ENCODE peak calls at places on chromosomes 7 and 10, in nine cellular contexts. U is HFF-Myc; T is central memory CD4-positive, alpha-beta T cell; W is GM19239; E is SW480; L is cerebellum; A is AML-193; D is cardiac muscle cell; N is naive thymus-derived CD8-positive, alpha-beta T cell. P is an unnamed sample.

GRCh38 chr7:102046373-102047117 is 229.1 kb downstream of the CUX1 start:
- DNase-seq in U (no peak), T (no peak), W (no peak), E (no peak), L (no peak), A (no peak), D (no peak), N (no peak), P (no peak)

GRCh38 chr7:94333810-94334209 is 60.9 kb upstream of the COL1A2 start:
- DNase-seq in U (no peak), T (no peak), W (no peak), E (no peak), L (no peak), A (no peak), D (no peak), N (no peak), P (no peak)

GRCh38 chr7:148721390-148721789 is 22.7 kb downstream of the CUL1 start:
- DNase-seq in U (no peak), T (no peak), W (no peak), E (no peak), L (no peak), A (no peak), D (no peak), N (no peak), P (no peak)

GRCh38 chr7:130989006-130989795 is 255.2 kb upstream of the KLF14 start:
- DNase-seq in U (no peak), T (peak), W (no peak), E (no peak), L (no peak), A (no peak), D (no peak), N (no peak), P (no peak)

GRCh38 chr10:70815504-70816219 is at the start of gene SGPL1:
- DNase-seq in U (peak), T (peak), W (peak), E (peak), L (peak), A (peak), D (peak), N (peak), P (peak)

GRCh38 chr10:23512355-23513058 is 73.6 kb downstream of the OTUD1 start:
- DNase-seq in U (no peak), T (no peak), W (no peak), E (peak), L (no peak), A (peak), D (no peak), N (no peak), P (no peak)

GRCh38 chr10:32417906-32418547 is 27.9 kb upstream of the CCDC7 start:
- DNase-seq in U (peak), T (no peak), W (no peak), E (no peak), L (no peak), A (no peak), D (no peak), N (no peak), P (no peak)

GRCh38 chr7:100563809-100564400 is 9.8 kb downstream of the SAP25 start:
- DNase-seq in U (no peak), T (peak), W (peak), E (peak), L (peak), A (peak), D (peak), N (peak), P (peak)

GRCh38 chr10:5281355-5281754 is 83.4 kb upstream of the UCN3 start:
- DNase-seq in U (no peak), T (no peak), W (no peak), E (no peak), L (no peak), A (no peak), D (no peak), N (no peak), P (no peak)

GRCh38 chr10:58776613-58777318 is 264.1 kb downstream of the BICC1 start:
- DNase-seq in U (no peak), T (no peak), W (no peak), E (no peak), L (no peak), A (no peak), D (no peak), N (no peak), P (no peak)

GRCh38 chr7:77657427-77658331 is 38.6 kb upstream of the RSBN1L start:
- DNase-seq in U (no peak), T (peak), W (peak), E (peak), L (peak), A (peak), D (peak), N (peak), P (peak)

GRCh38 chr10:92855560-92855959 is 7.2 kb downstream of the EXOC6 start:
- DNase-seq in U (no peak), T (no peak), W (no peak), E (no peak), L (no peak), A (no peak), D (no peak), N (no peak), P (no peak)

GRCh38 chr10:126580873-126581647 is 89.4 kb downstream of the C10orf90 start:
- DNase-seq in U (no peak), T (no peak), W (no peak), E (no peak), L (no peak), A (no peak), D (no peak), N (no peak), P (no peak)

GRCh38 chr10:85927952-85928677 is 438.5 kb downstream of the GRID1 start:
- DNase-seq in U (no peak), T (no peak), W (no peak), E (no peak), L (no peak), A (no peak), D (no peak), N (no peak), P (no peak)

GRCh38 chr10:6052247-6053221 is 9.6 kb downstream of the IL2RA start:
- DNase-seq in U (no peak), T (peak), W (no peak), E (peak), L (no peak), A (no peak), D (no peak), N (peak), P (no peak)

GRCh38 chr7:39683216-39683845 is 60.0 kb downstream of the RALA start:
- DNase-seq in U (no peak), T (no peak), W (no peak), E (no peak), L (no peak), A (no peak), D (no peak), N (no peak), P (no peak)

GRCh38 chr10:95818663-95819062 is 62.7 kb downstream of the ENTPD1 start:
- DNase-seq in U (peak), T (no peak), W (no peak), E (peak), L (no peak), A (no peak), D (no peak), N (no peak), P (no peak)

GRCh38 chr10:17026686-17027485 is 102.7 kb downstream of the CUBN start:
- DNase-seq in U (no peak), T (peak), W (no peak), E (no peak), L (no peak), A (no peak), D (no peak), N (peak), P (no peak)

GRCh38 chr10:13684813-13685511 is 98.2 kb downstream of the PRPF18 start:
- DNase-seq in U (no peak), T (no peak), W (no peak), E (no peak), L (peak), A (no peak), D (no peak), N (no peak), P (no peak)

GRCh38 chr7:117269417-117269816 is 53.4 kb downstream of the WNT2 start:
- DNase-seq in U (peak), T (no peak), W (no peak), E (peak), L (no peak), A (no peak), D (no peak), N (no peak), P (no peak)

GRCh38 chr7:116561697-116562483 is 37.1 kb downstream of the CAV1 start:
- DNase-seq in U (no peak), T (no peak), W (no peak), E (no peak), L (no peak), A (no peak), D (no peak), N (no peak), P (no peak)

GRCh38 chr7:64574481-64575159 is 11.7 kb upstream of the ZNF680 start:
- DNase-seq in U (no peak), T (no peak), W (no peak), E (no peak), L (peak), A (no peak), D (peak), N (no peak), P (no peak)

GRCh38 chr10:77197544-77197943 is 440.1 kb downstream of the KCNMA1 start:
- DNase-seq in U (no peak), T (no peak), W (no peak), E (peak), L (no peak), A (no peak), D (no peak), N (no peak), P (no peak)

GRCh38 chr7:34322841-34323240 is 335.2 kb upstream of the NPSR1 start:
- DNase-seq in U (no peak), T (no peak), W (no peak), E (no peak), L (no peak), A (no peak), D (no peak), N (no peak), P (no peak)

GRCh38 chr7:87152897-87153641 is 816 bp downstream of the DMTF1 start:
- DNase-seq in U (no peak), T (peak), W (no peak), E (peak), L (peak), A (no peak), D (peak), N (peak), P (no peak)

GRCh38 chr7:132519936-132520335 is 56.3 kb downstream of the PLXNA4 start:
- DNase-seq in U (no peak), T (no peak), W (no peak), E (no peak), L (no peak), A (no peak), D (peak), N (no peak), P (no peak)

GRCh38 chr7:54785261-54785660 is 26.2 kb upstream of the SEC61G start:
- DNase-seq in U (no peak), T (no peak), W (no peak), E (no peak), L (no peak), A (no peak), D (no peak), N (no peak), P (no peak)